ENCODE peak calls at places on chromosomes 6 and 20, in six cellular contexts. H is astrocyte, R is IMR-90, Z is heart left ventricle, Y is PC-3, N is MM.1S. B is an unnamed sample.

GRCh38 chr20:56778765-56779195 is 149.7 kb downstream of the TFAP2C start:
- DNase-seq in H (peak; percentile 38), R (peak; percentile 42), Z (no peak), Y (no peak), N (no peak), B (no peak)

GRCh38 chr6:128882991-128883571 is at the start of gene LAMA2:
- DNase-seq in H (peak; percentile 61), R (peak; percentile 55), Z (peak; percentile 89), Y (no peak), N (no peak), B (peak; percentile 92)

GRCh38 chr20:58192567-58192966 is 35.9 kb downstream of the ANKRD60 start:
- DNase-seq in H (no peak), R (no peak), Z (no peak), Y (no peak), N (no peak), B (no peak)

GRCh38 chr6:40410792-40411191 is 176.4 kb downstream of the LRFN2 start:
- DNase-seq in H (no peak), R (no peak), Z (no peak), Y (no peak), N (no peak), B (peak; percentile 34)

GRCh38 chr20:20017852-20018245 is 687 bp downstream of the NAA20 start:
- DNase-seq in H (no peak), R (no peak), Z (no peak), Y (peak; percentile 23), N (peak; percentile 14), B (no peak)

GRCh38 chr6:45466686-45467085 is 89.0 kb upstream of the SUPT3H start:
- DNase-seq in H (peak; percentile 60), R (no peak), Z (no peak), Y (no peak), N (no peak), B (no peak)

GRCh38 chr6:18585032-18585573 is 198.0 kb downstream of the RNF144B start:
- DNase-seq in H (peak; percentile 87), R (peak; percentile 65), Z (peak; percentile 20), Y (peak; percentile 80), N (no peak), B (no peak)

GRCh38 chr20:46619445-46619844 is 31.8 kb downstream of the SLC13A3 start:
- DNase-seq in H (no peak), R (no peak), Z (no peak), Y (no peak), N (no peak), B (no peak)

GRCh38 chr20:438581-439469 is 23.5 kb downstream of the TBC1D20 start:
- DNase-seq in H (no peak), R (no peak), Z (no peak), Y (no peak), N (peak; percentile 91), B (no peak)

GRCh38 chr6:30881987-30882763 is 2.1 kb upstream of the DDR1 start:
- DNase-seq in H (peak; percentile 53), R (peak; percentile 77), Z (no peak), Y (no peak), N (no peak), B (no peak)

GRCh38 chr6:30882764-30883475 is 1.4 kb upstream of the DDR1 start:
- DNase-seq in H (no peak), R (no peak), Z (no peak), Y (peak; percentile 71), N (no peak), B (no peak)

GRCh38 chr6:30881392-30881986 is 2.8 kb upstream of the DDR1 start:
- DNase-seq in H (no peak), R (no peak), Z (no peak), Y (no peak), N (no peak), B (no peak)

GRCh38 chr6:30879684-30880427 is 4.5 kb upstream of the DDR1 start:
- DNase-seq in H (no peak), R (no peak), Z (no peak), Y (no peak), N (no peak), B (no peak)

DNA sequence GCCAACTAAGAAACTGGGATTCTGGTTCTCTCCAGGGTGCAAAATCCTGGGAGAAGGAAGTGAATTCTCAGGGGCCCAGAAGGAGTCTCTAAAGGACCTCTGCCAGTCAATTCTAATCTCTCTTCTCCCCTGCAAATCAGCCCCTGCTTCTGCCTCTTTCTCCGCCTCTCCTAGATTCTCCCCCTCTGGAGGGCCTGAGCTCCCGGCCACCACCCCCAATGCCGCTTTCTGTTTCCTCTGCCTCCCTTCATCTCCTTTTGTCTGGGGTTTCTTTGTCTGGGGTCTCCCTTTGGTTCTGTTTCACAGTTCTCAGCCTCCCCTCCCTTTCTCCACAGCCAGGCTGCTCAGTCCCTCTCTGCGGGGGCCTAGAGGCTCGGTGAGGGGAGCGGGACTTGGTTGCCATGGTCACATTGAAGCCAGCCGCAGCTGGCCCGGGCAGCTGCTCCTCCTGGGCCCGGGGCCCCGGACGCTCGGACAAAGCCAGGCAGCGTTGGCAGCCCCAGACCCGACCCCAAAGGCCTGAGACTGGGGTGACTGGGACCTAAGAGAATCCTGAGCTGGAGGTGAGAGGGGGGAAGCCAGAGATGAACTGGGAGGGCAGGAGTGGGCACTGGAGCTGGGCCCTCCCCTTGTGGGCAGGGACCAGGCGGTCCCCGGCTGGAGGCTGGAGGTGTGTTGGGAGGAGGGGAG is 3.6 kb upstream of the DDR1 start:
- DNase-seq in H (no peak), R (no peak), Z (no peak), Y (no peak), N (no peak), B (no peak)
- H3K4me1 ChIP-seq in H (peaks cover 39% of the 10 kb centered on the region), R (peaks cover 31% of the 10 kb centered on the region), Z (peaks cover 52% of the 10 kb centered on the region), Y (peaks cover 50% of the 10 kb centered on the region), N (no peaks in the 10 kb centered on the region), B (peaks cover 58% of the 10 kb centered on the region)

DNA sequence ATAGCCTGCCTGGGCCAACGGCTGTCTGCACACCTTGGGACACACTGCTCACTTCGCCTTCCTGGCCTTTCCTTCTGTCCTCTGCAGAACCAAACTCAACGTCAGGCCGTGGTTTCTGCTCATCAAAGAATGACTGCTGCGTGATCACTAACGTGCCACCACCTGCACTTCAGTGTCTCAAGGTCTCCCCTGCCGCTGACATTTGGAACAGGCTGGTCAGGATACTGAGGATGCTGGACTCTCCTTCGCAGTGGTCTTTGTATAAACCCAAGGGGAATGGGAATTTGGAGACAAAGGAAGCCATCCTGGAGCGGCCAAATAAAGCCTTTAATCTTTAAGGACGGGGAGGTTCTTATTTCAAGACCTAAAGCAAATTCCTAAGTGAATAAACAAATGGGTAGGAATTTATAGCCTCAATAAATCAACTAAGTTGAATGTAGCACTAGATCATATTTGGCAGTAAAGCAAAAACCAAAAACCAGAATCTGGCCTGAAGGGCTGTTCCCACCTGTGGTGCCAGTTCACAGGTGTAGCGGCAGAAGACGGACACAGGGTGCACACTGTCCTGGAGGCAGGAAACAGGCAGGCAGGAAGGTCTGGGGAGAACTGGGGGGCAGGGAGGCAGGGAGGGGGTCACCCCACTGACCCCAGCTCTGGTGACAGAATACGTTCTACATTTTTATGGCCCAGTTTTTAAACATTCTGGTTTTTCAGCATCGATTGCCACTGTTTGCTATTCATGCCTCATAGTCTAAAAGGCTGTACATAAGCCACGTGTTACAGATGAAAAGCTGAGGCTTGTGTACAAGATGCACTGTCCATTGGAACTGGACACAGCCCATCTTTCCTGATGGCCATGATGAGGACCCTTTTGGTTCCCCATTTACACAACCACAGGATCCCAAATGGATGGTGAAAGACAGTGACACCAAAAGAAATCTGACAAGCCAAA is 36.6 kb downstream of the ABHD12 start:
- DNase-seq in H (no peak), R (no peak), Z (no peak), Y (peak; percentile 91), N (no peak), B (no peak)
- H3K27ac ChIP-seq in H (no peak overlapping the region), R (peak overlapping the region; percentile 26), Z (peak overlapping the region; percentile 67), Y (peak overlapping the region; percentile 57), N (no peak overlapping the region), B (no peak overlapping the region)

GRCh38 chr20:9200196-9200595 is 131.3 kb downstream of the PLCB4 start:
- DNase-seq in H (peak; percentile 57), R (no peak), Z (no peak), Y (no peak), N (no peak), B (no peak)
- H3K4me1 ChIP-seq in H (peaks cover 6% of the 10 kb centered on the region), R (peaks cover 18% of the 10 kb centered on the region), Z (peaks cover 45% of the 10 kb centered on the region), Y (peaks cover 32% of the 10 kb centered on the region), N (no peaks in the 10 kb centered on the region), B (no peaks in the 10 kb centered on the region)

DNA sequence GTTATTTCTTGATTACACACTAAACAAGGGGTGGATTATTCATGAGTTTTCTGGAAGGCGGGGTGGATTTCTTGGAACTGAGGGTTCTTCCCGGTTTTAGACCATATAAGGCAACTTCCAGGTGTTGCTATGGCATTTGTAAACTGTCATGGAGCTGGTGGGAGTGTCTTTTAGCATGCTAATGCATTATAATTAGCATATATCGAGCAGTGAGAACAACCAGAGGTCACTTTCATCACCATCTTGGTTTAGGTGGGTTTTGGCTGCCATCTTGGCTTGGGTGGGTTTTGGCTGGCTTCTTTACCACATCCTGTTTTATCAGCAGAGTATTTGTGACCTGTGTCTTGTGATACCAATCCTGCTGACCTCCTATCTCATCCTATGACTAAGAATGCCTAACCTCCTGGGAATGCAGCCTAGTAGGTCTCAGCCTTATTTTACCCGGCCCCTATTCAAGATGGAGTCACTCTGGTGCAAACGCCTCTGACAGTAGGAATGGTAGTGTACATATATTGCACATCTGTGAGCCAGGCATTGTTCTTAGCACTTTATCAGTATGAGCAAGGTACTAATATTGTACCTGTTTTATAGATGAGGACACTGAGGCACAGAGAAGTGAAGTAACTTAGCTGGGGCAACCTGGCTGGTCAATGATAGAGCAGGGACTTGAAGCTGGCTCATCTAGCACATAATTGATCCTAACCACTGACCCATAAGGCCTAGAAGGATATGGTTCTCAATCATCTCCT is 203.7 kb downstream of the NFATC2 start:
- DNase-seq in H (peak; percentile 89), R (peak; percentile 85), Z (no peak), Y (peak; percentile 33), N (no peak), B (no peak)
- H3K27ac ChIP-seq in H (peak overlapping the region; percentile 99), R (peak overlapping the region; percentile 37), Z (no peak overlapping the region), Y (no peak overlapping the region), N (no peak overlapping the region), B (no peak overlapping the region)

GRCh38 chr20:44886276-44886671 is 769 bp downstream of the YWHAB start:
- DNase-seq in H (no peak), R (no peak), Z (no peak), Y (no peak), N (no peak), B (no peak)

GRCh38 chr20:44885392-44886275 is at the start of gene YWHAB:
- DNase-seq in H (peak; percentile 92), R (peak; percentile 95), Z (peak; percentile 99), Y (peak; percentile 99), N (peak; percentile 99), B (peak; percentile 99)

GRCh38 chr20:44888226-44889103 is 3.0 kb downstream of the YWHAB start:
- DNase-seq in H (no peak), R (no peak), Z (no peak), Y (peak; percentile 88), N (no peak), B (no peak)

GRCh38 chr20:44886828-44887227 is 1.3 kb downstream of the YWHAB start:
- DNase-seq in H (no peak), R (no peak), Z (no peak), Y (no peak), N (no peak), B (no peak)

DNA sequence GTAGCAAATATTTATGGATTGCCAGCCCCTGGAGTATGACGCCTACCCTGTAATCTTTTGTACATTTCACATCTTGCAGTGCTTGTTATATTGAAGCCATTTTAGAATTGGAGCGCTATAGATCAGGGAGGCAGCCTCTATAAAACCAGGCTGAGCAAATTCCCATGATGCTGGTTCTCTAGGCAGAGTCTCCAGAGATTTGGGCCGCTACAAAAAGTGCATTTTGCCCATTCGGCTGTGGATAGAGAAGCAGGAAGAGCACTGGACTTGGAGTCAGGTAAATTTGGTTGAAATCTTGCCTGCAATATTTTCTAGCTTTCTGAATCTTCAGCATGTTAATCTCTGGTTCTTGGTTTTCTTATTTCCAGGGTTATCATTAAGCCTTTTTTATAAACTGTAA is 2.0 kb downstream of the YWHAB start:
- DNase-seq in H (no peak), R (no peak), Z (no peak), Y (no peak), N (no peak), B (no peak)
- H3K4me1 ChIP-seq in H (peaks cover 18% of the 10 kb centered on the region), R (peaks cover 2% of the 10 kb centered on the region), Z (peaks cover 71% of the 10 kb centered on the region), Y (peaks cover 33% of the 10 kb centered on the region), N (peaks cover 20% of the 10 kb centered on the region), B (no peaks in the 10 kb centered on the region)

B was measured in sigmoid colon.